ENCODE peak calls at places on chromosomes 1 and 21, in five cellular contexts. Y is HFFc6, C is ascending aorta, X is HFF-Myc, E is cardiac muscle cell. U is an unnamed sample.

GRCh38 chr1:100719490-100719889 is at the start of gene VCAM1:
- DNase-seq in X (no peak), E (peak; percentile 61), Y (no peak), C (no peak), U (no peak)

GRCh38 chr1:169867012-169867679 is 26.6 kb downstream of the SCYL3 start:
- DNase-seq in E (no peak), Y (no peak), C (no peak), X (no peak), U (no peak)

GRCh38 chr1:153608742-153609584 is 4.0 kb downstream of the S100A16 start:
- DNase-seq in X (peak; percentile 91), E (peak; percentile 91), Y (peak; percentile 97), C (peak; percentile 92), U (peak; percentile 91)

GRCh38 chr1:203839081-203839480 is 22.3 kb upstream of the SNRPE start:
- DNase-seq in E (peak; percentile 93), C (no peak), X (no peak), Y (peak; percentile 38), U (no peak)

GRCh38 chr1:61419681-61420080 is 305.3 kb downstream of the TM2D1 start:
- DNase-seq in Y (no peak), X (no peak), C (no peak), E (no peak), U (no peak)

GRCh38 chr1:59768752-59769411 is 45.9 kb upstream of the HOOK1 start:
- DNase-seq in X (no peak), C (no peak), E (no peak), Y (no peak), U (no peak)

GRCh38 chr1:167938083-167938482 is 1.2 kb upstream of the MPC2 start:
- DNase-seq in C (no peak), E (no peak), X (no peak), Y (no peak), U (no peak)

GRCh38 chr21:44846201-44846484 is 27.3 kb downstream of the PTTG1IP start:
- DNase-seq in E (no peak), C (no peak), X (no peak), Y (no peak), U (no peak)

GRCh38 chr1:179955731-179956130 is 1.1 kb downstream of the CEP350 start:
- DNase-seq in E (no peak), C (no peak), Y (no peak), X (no peak), U (no peak)

GRCh38 chr1:75341537-75341936 is 207.3 kb downstream of the LHX8 start:
- DNase-seq in C (no peak), Y (no peak), X (no peak), E (no peak), U (no peak)

GRCh38 chr21:34846601-34847112 is 177.9 kb downstream of the CLIC6 start:
- DNase-seq in X (peak; percentile 71), Y (peak; percentile 61), C (no peak), E (peak; percentile 71), U (peak; percentile 55)

GRCh38 chr1:228039006-228039481 is 32.2 kb downstream of the WNT3A start:
- DNase-seq in E (no peak), X (no peak), Y (no peak), C (no peak), U (no peak)

GRCh38 chr1:4317207-4317606 is 337.2 kb upstream of the AJAP1 start:
- DNase-seq in X (no peak), E (no peak), Y (no peak), C (no peak), U (no peak)

GRCh38 chr1:4063516-4063915 is 163.4 kb upstream of the C1orf174 start:
- DNase-seq in X (no peak), Y (no peak), C (no peak), E (no peak), U (no peak)

GRCh38 chr1:209249785-209250441 is 333.6 kb upstream of the CAMK1G start:
- DNase-seq in C (no peak), X (no peak), Y (no peak), E (no peak), U (no peak)

GRCh38 chr1:5993553-5994510 is 1.6 kb upstream of the NPHP4 start:
- DNase-seq in C (no peak), Y (no peak), X (no peak), E (no peak), U (no peak)

GRCh38 chr1:149843302-149844041 is 55.9 kb upstream of the BOLA1 start:
- DNase-seq in C (no peak), E (no peak), X (no peak), Y (no peak), U (no peak)

GRCh38 chr1:5950201-5950895 is 41.9 kb downstream of the NPHP4 start:
- DNase-seq in C (peak; percentile 24), Y (no peak), E (no peak), X (no peak), U (no peak)

GRCh38 chr1:98201640-98202039 is 280.8 kb upstream of the DPYD start:
- DNase-seq in X (peak; percentile 19), E (peak; percentile 66), Y (peak; percentile 72), C (no peak), U (no peak)

GRCh38 chr21:42461881-42462877 is 33.8 kb downstream of the RSPH1 start:
- DNase-seq in E (no peak), X (no peak), Y (no peak), C (no peak), U (peak; percentile 49)

DNA sequence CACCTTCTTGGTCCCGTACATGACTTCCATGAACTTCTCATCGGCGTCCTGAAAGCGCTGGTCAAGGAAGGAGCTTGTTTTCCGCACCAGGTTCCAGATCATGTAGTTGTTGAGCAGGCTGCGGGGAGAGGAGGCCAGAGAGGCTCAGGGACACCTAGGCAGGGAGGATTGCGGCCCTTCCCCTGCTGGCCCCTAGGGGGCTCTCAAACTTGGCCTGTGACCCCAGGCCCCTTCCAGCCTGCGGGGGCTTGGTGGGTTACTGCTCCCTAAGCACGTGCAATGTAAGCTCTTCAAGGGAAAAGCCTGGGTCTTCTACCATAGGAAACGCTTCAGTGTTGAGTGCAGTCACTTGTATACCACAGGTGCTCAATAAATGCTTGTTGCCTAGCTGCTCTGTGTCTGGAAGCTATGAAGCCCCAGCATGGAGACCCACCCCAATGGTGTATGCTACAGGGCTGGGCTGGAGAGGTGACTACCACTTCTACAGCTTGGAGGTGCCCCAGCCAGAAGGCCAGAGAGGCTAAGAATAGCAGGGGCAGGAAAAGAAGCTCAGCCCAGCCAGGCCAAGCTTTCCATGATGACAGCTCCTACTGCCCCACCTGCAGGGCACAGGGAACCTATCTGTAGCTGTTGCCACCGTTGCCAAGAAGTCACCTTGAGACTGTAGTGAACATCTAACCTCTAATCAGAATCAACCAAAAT is 45.1 kb downstream of the ECE1 start:
- DNase-seq in Y (no peak), X (no peak), E (no peak), C (no peak), U (no peak)
- TF ChIP-seq CTCF in Y (peak; percentile 68), X (peak; percentile 60), E (peak; percentile 45), C (no peak), U (peak; percentile 36)

GRCh38 chr1:206634365-206635079 is 814 bp upstream of the DYRK3 start:
- DNase-seq in E (peak; percentile 92), Y (peak; percentile 87), X (peak; percentile 92), C (peak; percentile 97), U (peak; percentile 93)
- TF ChIP-seq CTCF in E (peak; percentile 83), Y (peak; percentile 93), X (peak; percentile 89), C (peak; percentile 82), U (peak; percentile 84)

GRCh38 chr1:26285366-26286063 is 5.6 kb downstream of the SH3BGRL3 start:
- DNase-seq in X (no peak), C (no peak), E (no peak), Y (no peak), U (peak; percentile 30)
- TF ChIP-seq CTCF in X (peak; percentile 51), C (peak; percentile 14), E (peak; percentile 31), Y (peak; percentile 68), U (no peak)

DNA sequence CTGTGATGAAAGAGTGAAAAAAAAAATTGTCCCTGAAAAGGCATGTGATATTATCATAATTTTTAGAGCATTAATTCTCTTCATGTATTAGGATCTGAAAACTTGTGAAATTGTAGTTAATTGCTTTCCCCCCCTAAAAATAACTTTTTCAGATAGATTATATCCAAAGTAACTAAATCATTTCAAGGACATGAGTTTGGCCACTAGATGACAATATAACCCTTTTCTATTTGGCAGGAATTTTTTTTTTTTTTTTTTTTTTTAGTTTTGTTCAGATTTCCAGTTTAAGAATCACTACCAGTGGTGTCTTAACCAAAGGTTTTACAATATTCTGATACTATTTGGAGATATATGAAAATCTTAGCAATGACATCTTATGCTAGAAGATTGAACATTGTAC is 370.8 kb downstream of the AMY1C start:
- DNase-seq in C (no peak), X (no peak), E (no peak), Y (no peak), U (no peak)
- TF ChIP-seq CTCF in C (no peak), X (no peak), E (no peak), Y (no peak), U (no peak)

GRCh38 chr1:1777510-1777909 is 760 bp downstream of the NADK start:
- DNase-seq in Y (no peak), X (no peak), C (peak; percentile 82), E (peak; percentile 51), U (no peak)

GRCh38 chr1:1780598-1781525 is 2.6 kb upstream of the NADK start:
- DNase-seq in Y (no peak), E (no peak), C (no peak), X (no peak), U (no peak)

GRCh38 chr1:1779691-1780597 is 1.7 kb upstream of the NADK start:
- DNase-seq in E (peak; percentile 81), C (peak; percentile 77), Y (no peak), X (no peak), U (peak; percentile 30)

GRCh38 chr1:1777950-1778826 is at the start of gene NADK:
- DNase-seq in E (peak; percentile 63), Y (peak; percentile 25), X (no peak), C (peak; percentile 77), U (peak; percentile 78)

GRCh38 chr1:1778827-1779675 is 781 bp upstream of the NADK start:
- DNase-seq in C (peak; percentile 84), X (no peak), Y (no peak), E (no peak), U (peak; percentile 88)
- TF ChIP-seq CTCF in C (no peak), X (no peak), Y (peak; percentile 44), E (peak; percentile 14), U (peak; percentile 21)

GRCh38 chr21:30033441-30033840 is 93.6 kb upstream of the GRIK1 start:
- DNase-seq in X (no peak), Y (no peak), C (no peak), E (no peak), U (no peak)
- TF ChIP-seq CTCF in X (no peak), Y (no peak), C (no peak), E (no peak), U (no peak)